ENCODE peak calls at places on chromosomes 1 and 21, in four cellular contexts. T is RWPE2, K is tibial artery, Y is left lung. F is an unnamed sample.

GRCh38 chr1:69787151-69787550 is 219.4 kb downstream of the LRRC7 start:
- DNase-seq in T (no peak), K (no peak), Y (peak), F (no peak)

GRCh38 chr1:241323510-241323909 is 33.5 kb downstream of the RGS7 start:
- DNase-seq in T (no peak), K (no peak), Y (no peak), F (no peak)

GRCh38 chr1:64920936-64921589 is 45.3 kb downstream of the JAK1 start:
- DNase-seq in T (no peak), K (no peak), Y (no peak), F (no peak)

GRCh38 chr1:173507847-173508209 is 30.7 kb downstream of the PRDX6 start:
- DNase-seq in T (no peak), K (no peak), Y (no peak), F (no peak)

GRCh38 chr1:32219022-32219421 is 3.1 kb downstream of the TMEM234 start:
- DNase-seq in T (no peak), K (no peak), Y (no peak), F (no peak)

GRCh38 chr1:191901651-191902050 is 256.6 kb upstream of the RGS18 start:
- DNase-seq in T (no peak), K (no peak), Y (no peak), F (no peak)

GRCh38 chr1:228500901-228501871 is 14.0 kb downstream of the RNF187 start:
- DNase-seq in T (no peak), K (peak), Y (peak), F (peak)

GRCh38 chr1:196115641-196116040 is 492.6 kb downstream of the KCNT2 start:
- DNase-seq in T (no peak), K (peak), Y (no peak), F (peak)

GRCh38 chr1:202072211-202072610 is 50.5 kb upstream of the GPR37L1 start:
- DNase-seq in T (no peak), K (no peak), Y (no peak), F (no peak)

GRCh38 chr1:82321794-82322193 is 521.1 kb downstream of the ADGRL2 start:
- DNase-seq in T (peak), K (no peak), Y (no peak), F (no peak)

GRCh38 chr1:207181838-207182237 is 77.8 kb downstream of the C4BPA start:
- DNase-seq in T (no peak), K (no peak), Y (no peak), F (no peak)

GRCh38 chr1:55682198-55682597 is 467.0 kb upstream of the USP24 start:
- DNase-seq in T (no peak), K (no peak), Y (no peak), F (no peak)

GRCh38 chr1:1958071-1958541 is 39.0 kb upstream of the TMEM52 start:
- DNase-seq in T (peak), K (no peak), Y (peak), F (no peak)

GRCh38 chr1:234848972-234849641 is 239.1 kb upstream of the IRF2BP2 start:
- DNase-seq in T (no peak), K (no peak), Y (no peak), F (no peak)

GRCh38 chr1:75855010-75855409 is 58.3 kb downstream of the MSH4 start:
- DNase-seq in T (no peak), K (no peak), Y (no peak), F (no peak)

GRCh38 chr1:84117868-84118267 is 26.2 kb upstream of the PRKACB start:
- DNase-seq in T (no peak), K (no peak), Y (no peak), F (no peak)

GRCh38 chr1:115714572-115715141 is 53.9 kb downstream of the CASQ2 start:
- DNase-seq in T (peak), K (no peak), Y (no peak), F (no peak)

GRCh38 chr1:3863231-3863935 is 6.1 kb downstream of the DFFB start:
- DNase-seq in T (no peak), K (no peak), Y (peak), F (peak)

GRCh38 chr21:36883532-36884486 is 82.7 kb downstream of the HLCS start:
- DNase-seq in T (no peak), K (no peak), Y (no peak), F (no peak)

GRCh38 chr1:172673761-172674160 is 14.9 kb downstream of the FASLG start:
- DNase-seq in T (no peak), K (no peak), Y (no peak), F (no peak)

GRCh38 chr1:244667797-244668196 is 14.9 kb downstream of the DESI2 start:
- DNase-seq in T (no peak), K (no peak), Y (no peak), F (no peak)

GRCh38 chr1:100597069-100597741 is 59.3 kb downstream of the GPR88 start:
- DNase-seq in T (no peak), K (no peak), Y (no peak), F (no peak)

GRCh38 chr1:187474266-187474665 is 645.5 kb downstream of the PLA2G4A start:
- DNase-seq in T (no peak), K (no peak), Y (no peak), F (no peak)

GRCh38 chr1:10724052-10724494 is 72.4 kb downstream of the CASZ1 start:
- DNase-seq in T (no peak), K (no peak), Y (no peak), F (no peak)

GRCh38 chr1:191145834-191146233 is 668.2 kb upstream of the BRINP3 start:
- DNase-seq in T (no peak), K (no peak), Y (no peak), F (no peak)

GRCh38 chr1:114116086-114116485 is 37.6 kb downstream of the SYT6 start:
- DNase-seq in T (no peak), K (no peak), Y (no peak), F (no peak)

GRCh38 chr1:220271706-220272046 is 577 bp downstream of the RAB3GAP2 start:
- DNase-seq in T (no peak), K (no peak), Y (no peak), F (no peak)
- H3K27ac ChIP-seq in T (peak), K (peak), Y (peak), F (peak)

GRCh38 chr1:8986814-8987190 is 39.4 kb downstream of the SLC2A7 start:
- DNase-seq in T (no peak), K (no peak), Y (no peak), F (no peak)

GRCh38 chr1:8984990-8985389 is 39.3 kb downstream of the CA6 start:
- DNase-seq in T (no peak), K (no peak), Y (no peak), F (no peak)

GRCh38 chr1:8987881-8988617 is 38.2 kb downstream of the SLC2A7 start:
- DNase-seq in T (no peak), K (no peak), Y (peak), F (peak)

GRCh38 chr1:8984203-8984602 is 38.5 kb downstream of the CA6 start:
- DNase-seq in T (no peak), K (no peak), Y (no peak), F (no peak)

DNA sequence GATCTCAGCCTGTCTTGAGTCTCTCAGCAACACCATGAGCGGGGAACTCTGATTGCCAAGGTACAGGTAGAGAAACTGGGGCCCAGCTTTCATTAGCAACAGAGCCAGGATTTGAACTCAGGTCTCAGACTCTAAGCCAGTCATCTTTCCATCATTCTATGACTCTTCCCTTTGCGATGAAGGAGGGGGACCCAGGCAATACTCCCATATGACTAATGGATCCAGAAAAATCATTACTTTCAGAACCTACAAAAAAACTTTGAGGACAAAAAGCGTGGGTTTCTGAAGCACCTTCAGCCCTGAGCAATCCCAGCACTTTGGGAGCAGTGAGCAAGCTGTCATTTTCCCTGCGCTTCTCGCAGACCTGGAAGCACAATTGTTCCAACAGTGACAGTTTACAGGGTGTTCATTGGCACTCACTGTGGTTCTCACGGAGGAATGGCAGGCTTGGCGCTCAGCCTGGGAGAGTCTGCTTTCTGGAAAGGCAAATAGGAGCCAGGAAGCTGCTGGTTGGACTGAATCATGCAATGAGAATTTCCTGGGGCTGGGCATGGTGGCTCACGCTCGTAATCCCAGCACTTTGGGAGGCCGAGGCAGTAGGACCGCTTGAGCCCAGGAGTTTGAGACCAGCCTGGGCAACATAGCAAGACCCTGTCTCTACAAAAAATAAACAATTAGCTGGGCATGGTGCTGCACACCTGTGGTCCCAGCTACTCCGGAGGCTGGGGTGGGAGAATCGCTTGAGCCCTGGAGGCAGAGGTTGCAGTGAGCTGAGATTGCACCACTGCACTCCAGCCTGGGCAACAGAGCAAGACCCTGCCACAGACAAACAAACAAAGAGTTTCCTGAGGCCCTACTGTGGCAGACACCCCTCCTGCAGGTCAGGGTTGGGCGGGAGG is 40.1 kb downstream of the SLC2A7 start:
- DNase-seq in T (peak), K (peak), Y (peak), F (peak)
- H3K4me3 ChIP-seq in T (no peak), K (no peak), Y (no peak), F (no peak)

GRCh38 chr1:23167353-23168078 is 1.1 kb downstream of the LUZP1 start:
- DNase-seq in T (peak), K (peak), Y (peak), F (no peak)
- TF ChIP-seq CTCF in T (no peak), K (no peak), Y (no peak), F (no peak)

GRCh38 chr1:28259935-28260802 is 851 bp downstream of the SESN2 start:
- DNase-seq in T (peak), K (peak), Y (peak), F (no peak)

GRCh38 chr1:28257736-28258135 is 1.6 kb upstream of the SESN2 start:
- DNase-seq in T (no peak), K (no peak), Y (no peak), F (no peak)

GRCh38 chr1:28258628-28259251 is 578 bp upstream of the SESN2 start:
- DNase-seq in T (no peak), K (no peak), Y (no peak), F (no peak)

GRCh38 chr1:28260803-28261174 is 1.5 kb downstream of the SESN2 start:
- DNase-seq in T (no peak), K (no peak), Y (no peak), F (no peak)

GRCh38 chr1:28259252-28259934 is at the start of gene SESN2:
- DNase-seq in T (peak), K (peak), Y (peak), F (peak)
- H3K27ac ChIP-seq in T (peak), K (peak), Y (peak), F (peak)

DNA sequence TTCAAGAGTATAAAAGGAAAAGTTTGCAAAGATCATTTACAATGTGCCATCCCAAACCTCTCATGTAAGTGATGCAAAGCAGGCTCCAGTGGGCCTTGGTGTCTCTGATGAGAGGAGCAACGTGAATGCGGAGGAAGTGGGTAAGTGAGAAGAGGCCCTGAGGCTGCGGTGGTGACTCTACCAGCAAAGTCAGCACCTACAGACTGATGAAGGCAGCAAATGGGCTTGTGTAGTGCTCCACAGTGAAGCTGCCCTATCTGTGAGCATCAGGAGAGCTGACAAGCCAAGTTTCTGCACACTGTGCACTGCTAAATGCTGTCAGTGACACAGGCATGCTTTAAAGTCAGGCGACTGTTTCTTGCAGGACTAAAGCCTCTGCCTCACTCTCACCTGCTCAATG is 15.6 kb upstream of the RAP1A start:
- DNase-seq in T (no peak), K (no peak), Y (no peak), F (no peak)
- H3K4me3 ChIP-seq in T (no peak), K (no peak), Y (no peak), F (no peak)